ENCODE peak calls at places on chromosome 6, in ten cellular contexts. I, T, N, P, V, R, B, C, Y and H are unnamed samples.
A peak's percentile ranks its signal among the peaks of the same experiment; 100 is the strongest.

GRCh38 chr6:7106215-7106751 is 1.5 kb upstream of the RREB1 start:
- DNase-seq in I (no peak), T (peak; percentile 68), N (peak; percentile 27), P (no peak), V (no peak), R (no peak), B (no peak), C (no peak), Y (no peak), H (no peak)

GRCh38 chr6:100446922-100447899 is 17.5 kb downstream of the SIM1 start:
- DNase-seq in I (no peak), T (peak; percentile 45), N (peak; percentile 65), P (no peak), V (no peak), R (no peak), B (no peak), C (no peak), Y (no peak), H (no peak)

GRCh38 chr6:20575125-20575524 is 40.9 kb downstream of the CDKAL1 start:
- DNase-seq in I (no peak), T (no peak), N (no peak), P (no peak), V (no peak), R (no peak), B (no peak), C (no peak), Y (no peak), H (no peak)

GRCh38 chr6:127515234-127515793 is 3.8 kb downstream of the MTCL3 start:
- DNase-seq in I (no peak), T (no peak), N (no peak), P (no peak), V (no peak), R (no peak), B (no peak), C (peak; percentile 34), Y (peak; percentile 58), H (no peak)

GRCh38 chr6:1526689-1527088 is 83.0 kb upstream of the FOXC1 start:
- DNase-seq in I (no peak), T (no peak), N (no peak), P (no peak), V (no peak), R (no peak), B (no peak), C (no peak), Y (no peak), H (no peak)

GRCh38 chr6:101824551-101825345 is 431.2 kb downstream of the GRIK2 start:
- DNase-seq in I (no peak), T (no peak), N (no peak), P (no peak), V (no peak), R (no peak), B (no peak), C (no peak), Y (no peak), H (no peak)

GRCh38 chr6:107730683-107731314 is 93.3 kb downstream of the SCML4 start:
- DNase-seq in I (no peak), T (no peak), N (no peak), P (no peak), V (no peak), R (no peak), B (no peak), C (peak; percentile 43), Y (no peak), H (no peak)

GRCh38 chr6:14871196-14871595 is 374.7 kb upstream of the JARID2 start:
- DNase-seq in I (no peak), T (no peak), N (peak; percentile 23), P (no peak), V (no peak), R (no peak), B (no peak), C (no peak), Y (no peak), H (no peak)

GRCh38 chr6:136421537-136422158 is 128.6 kb downstream of the MAP7 start:
- DNase-seq in I (no peak), T (no peak), N (no peak), P (no peak), V (no peak), R (no peak), B (no peak), C (no peak), Y (no peak), H (no peak)

GRCh38 chr6:54267798-54268197 is 40.4 kb upstream of the TINAG start:
- DNase-seq in I (no peak), T (no peak), N (peak; percentile 51), P (no peak), V (no peak), R (no peak), B (no peak), C (peak; percentile 26), Y (peak; percentile 52), H (peak; percentile 40)

GRCh38 chr6:111583986-111584385 is 21.7 kb downstream of the TRAF3IP2 start:
- DNase-seq in I (no peak), T (no peak), N (no peak), P (no peak), V (no peak), R (no peak), B (no peak), C (no peak), Y (no peak), H (no peak)

GRCh38 chr6:136628996-136629395 is 78.8 kb upstream of the MAP7 start:
- DNase-seq in I (no peak), T (no peak), N (no peak), P (no peak), V (no peak), R (no peak), B (no peak), C (no peak), Y (peak; percentile 61), H (no peak)

GRCh38 chr6:116483616-116484015 is 22.4 kb downstream of the CALHM6 start:
- DNase-seq in I (no peak), T (no peak), N (no peak), P (no peak), V (no peak), R (no peak), B (no peak), C (no peak), Y (no peak), H (no peak)

GRCh38 chr6:7629321-7629720 is 39.3 kb downstream of the SNRNP48 start:
- DNase-seq in I (no peak), T (no peak), N (no peak), P (no peak), V (no peak), R (no peak), B (no peak), C (no peak), Y (no peak), H (no peak)

GRCh38 chr6:136201735-136202134 is 48.4 kb downstream of the MTFR2 start:
- DNase-seq in I (no peak), T (no peak), N (no peak), P (no peak), V (no peak), R (no peak), B (no peak), C (no peak), Y (no peak), H (no peak)